ENCODE peak calls at places on chromosome 14, in six cellular contexts. One of them, this sample, is unnamed.

GRCh38 chr14:103697196-103697595 is 18.1 kb downstream of the XRCC3 start:
- DNase-seq in H1: no peak
- DNase-seq in HepG2: no peak
- DNase-seq in HCT116: no peak
- DNase-seq in GM12878: no peak
- DNase-seq in K562: no peak
- DNase-seq in this sample: no peak

GRCh38 chr14:68824517-68825347 is 31.9 kb upstream of the ZFP36L1 start:
- DNase-seq in H1: peak
- DNase-seq in HepG2: peak
- DNase-seq in HCT116: peak
- DNase-seq in GM12878: no peak
- DNase-seq in K562: peak
- DNase-seq in this sample: peak

GRCh38 chr14:101561145-101561896 is at the start of gene DIO3:
- DNase-seq in H1: peak
- DNase-seq in HepG2: no peak
- DNase-seq in HCT116: peak
- DNase-seq in GM12878: no peak
- DNase-seq in K562: no peak
- DNase-seq in this sample: peak

GRCh38 chr14:23008836-23009235 is 1.1 kb downstream of the C14orf93 start:
- DNase-seq in H1: no peak
- DNase-seq in HepG2: no peak
- DNase-seq in HCT116: no peak
- DNase-seq in GM12878: no peak
- DNase-seq in K562: no peak
- DNase-seq in this sample: no peak

GRCh38 chr14:70809238-70810214 is at the start of gene MAP3K9:
- DNase-seq in H1: peak
- DNase-seq in HepG2: peak
- DNase-seq in HCT116: peak
- DNase-seq in GM12878: peak
- DNase-seq in K562: peak
- DNase-seq in this sample: peak

GRCh38 chr14:37384870-37385596 is 187.3 kb downstream of the MIPOL1 start:
- DNase-seq in H1: no peak
- DNase-seq in HepG2: peak
- DNase-seq in HCT116: no peak
- DNase-seq in GM12878: no peak
- DNase-seq in K562: no peak
- DNase-seq in this sample: no peak

GRCh38 chr14:89650077-89650978 is 233.3 kb upstream of the FOXN3 start:
- DNase-seq in H1: no peak
- DNase-seq in HepG2: no peak
- DNase-seq in HCT116: no peak
- DNase-seq in GM12878: no peak
- DNase-seq in K562: no peak
- DNase-seq in this sample: no peak

GRCh38 chr14:105710119-105711057 is 184.0 kb downstream of the TMEM121 start:
- DNase-seq in H1: no peak
- DNase-seq in HepG2: no peak
- DNase-seq in HCT116: no peak
- DNase-seq in GM12878: no peak
- DNase-seq in K562: no peak
- DNase-seq in this sample: no peak

GRCh38 chr14:67240168-67240932 is 885 bp upstream of the PALS1 start:
- DNase-seq in H1: peak
- DNase-seq in HepG2: peak
- DNase-seq in HCT116: no peak
- DNase-seq in GM12878: no peak
- DNase-seq in K562: no peak
- DNase-seq in this sample: peak

GRCh38 chr14:56821807-56822615 is 11.7 kb upstream of the OTX2 start:
- DNase-seq in H1: no peak
- DNase-seq in HepG2: no peak
- DNase-seq in HCT116: no peak
- DNase-seq in GM12878: no peak
- DNase-seq in K562: no peak
- DNase-seq in this sample: no peak

GRCh38 chr14:69505338-69506240 is 21.1 kb downstream of the PLEKHD1 start:
- DNase-seq in H1: no peak
- DNase-seq in HepG2: peak
- DNase-seq in HCT116: peak
- DNase-seq in GM12878: no peak
- DNase-seq in K562: no peak
- DNase-seq in this sample: no peak

GRCh38 chr14:103480595-103480994 is 42.0 kb downstream of the CKB start:
- DNase-seq in H1: no peak
- DNase-seq in HepG2: no peak
- DNase-seq in HCT116: no peak
- DNase-seq in GM12878: peak
- DNase-seq in K562: no peak
- DNase-seq in this sample: no peak

GRCh38 chr14:21840765-21841164 is 167.1 kb upstream of the OR4E1 start:
- DNase-seq in H1: no peak
- DNase-seq in HepG2: no peak
- DNase-seq in HCT116: peak
- DNase-seq in GM12878: no peak
- DNase-seq in K562: no peak
- DNase-seq in this sample: no peak

GRCh38 chr14:52879958-52880357 is 70.9 kb downstream of the FERMT2 start:
- DNase-seq in H1: no peak
- DNase-seq in HepG2: no peak
- DNase-seq in HCT116: no peak
- DNase-seq in GM12878: no peak
- DNase-seq in K562: no peak
- DNase-seq in this sample: no peak

GRCh38 chr14:84087986-84088531 is 1441.9 kb upstream of the FLRT2 start:
- DNase-seq in H1: no peak
- DNase-seq in HepG2: no peak
- DNase-seq in HCT116: no peak
- DNase-seq in GM12878: no peak
- DNase-seq in K562: no peak
- DNase-seq in this sample: no peak

GRCh38 chr14:91177073-91177796 is 63.4 kb downstream of the DGLUCY start:
- DNase-seq in H1: peak
- DNase-seq in HepG2: peak
- DNase-seq in HCT116: peak
- DNase-seq in GM12878: peak
- DNase-seq in K562: peak
- DNase-seq in this sample: peak

GRCh38 chr14:81557137-81557536 is 23.5 kb upstream of the SEL1L start:
- DNase-seq in H1: no peak
- DNase-seq in HepG2: no peak
- DNase-seq in HCT116: no peak
- DNase-seq in GM12878: no peak
- DNase-seq in K562: no peak
- DNase-seq in this sample: no peak

GRCh38 chr14:102962111-102962627 is 39.7 kb downstream of the AMN start:
- DNase-seq in H1: no peak
- DNase-seq in HepG2: no peak
- DNase-seq in HCT116: no peak
- DNase-seq in GM12878: no peak
- DNase-seq in K562: no peak
- DNase-seq in this sample: no peak

GRCh38 chr14:22977684-22978486 is 4.5 kb downstream of the AJUBA start:
- DNase-seq in H1: peak
- DNase-seq in HepG2: peak
- DNase-seq in HCT116: no peak
- DNase-seq in GM12878: no peak
- DNase-seq in K562: peak
- DNase-seq in this sample: peak

GRCh38 chr14:65478596-65478995 is 66.1 kb downstream of the FUT8 start:
- DNase-seq in H1: no peak
- DNase-seq in HepG2: no peak
- DNase-seq in HCT116: peak
- DNase-seq in GM12878: no peak
- DNase-seq in K562: no peak
- DNase-seq in this sample: no peak

GRCh38 chr14:47843236-47843635 is 167.8 kb upstream of the MDGA2 start:
- DNase-seq in H1: no peak
- DNase-seq in HepG2: no peak
- DNase-seq in HCT116: no peak
- DNase-seq in GM12878: no peak
- DNase-seq in K562: no peak
- DNase-seq in this sample: no peak

GRCh38 chr14:93972618-93973205 is 3.7 kb downstream of the ASB2 start:
- DNase-seq in H1: no peak
- DNase-seq in HepG2: no peak
- DNase-seq in HCT116: no peak
- DNase-seq in GM12878: no peak
- DNase-seq in K562: no peak
- DNase-seq in this sample: no peak

GRCh38 chr14:73428354-73428824 is 30.0 kb downstream of the NUMB start:
- DNase-seq in H1: no peak
- DNase-seq in HepG2: peak
- DNase-seq in HCT116: no peak
- DNase-seq in GM12878: no peak
- DNase-seq in K562: no peak
- DNase-seq in this sample: no peak

DNA sequence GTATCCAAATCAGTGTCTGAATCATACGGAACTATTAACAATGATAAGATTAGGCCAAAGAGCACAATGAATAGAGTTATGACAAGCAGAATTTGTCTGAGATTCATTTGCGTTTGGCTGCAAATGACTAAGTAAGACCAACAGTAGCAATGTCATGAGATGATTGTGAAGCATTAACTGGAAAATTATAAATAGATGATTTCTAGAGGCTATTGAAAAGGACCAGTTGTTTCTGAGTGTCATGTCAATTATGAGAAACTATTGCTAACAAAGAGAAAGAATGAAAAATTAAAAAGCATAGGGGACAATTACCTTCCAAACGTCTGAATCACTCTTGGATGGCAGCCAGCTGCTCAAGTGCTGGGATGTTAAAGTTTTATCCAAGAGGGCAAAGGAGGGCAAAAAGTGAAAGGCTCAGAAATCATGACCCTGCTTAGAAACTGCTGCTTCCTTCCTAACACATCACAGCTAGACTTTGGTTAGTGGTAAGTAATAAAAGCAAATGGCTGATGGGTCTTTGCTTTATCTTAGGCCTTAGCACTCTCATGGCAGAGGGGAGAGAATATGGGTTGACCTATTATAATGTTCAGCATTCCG is 89.0 kb downstream of the AKAP6 start:
- DNase-seq in H1: no peak
- DNase-seq in HepG2: no peak
- DNase-seq in HCT116: no peak
- DNase-seq in GM12878: no peak
- DNase-seq in K562: no peak
- DNase-seq in this sample: no peak
- TF ChIP-seq ATF3 in H1: no peak
- TF ChIP-seq ATF3 in HepG2: no peak
- TF ChIP-seq ATF3 in HCT116: no peak
- TF ChIP-seq ATF3 in GM12878: no peak
- TF ChIP-seq ATF3 in K562: no peak
- TF ChIP-seq ATF3 in this sample: no peak

DNA sequence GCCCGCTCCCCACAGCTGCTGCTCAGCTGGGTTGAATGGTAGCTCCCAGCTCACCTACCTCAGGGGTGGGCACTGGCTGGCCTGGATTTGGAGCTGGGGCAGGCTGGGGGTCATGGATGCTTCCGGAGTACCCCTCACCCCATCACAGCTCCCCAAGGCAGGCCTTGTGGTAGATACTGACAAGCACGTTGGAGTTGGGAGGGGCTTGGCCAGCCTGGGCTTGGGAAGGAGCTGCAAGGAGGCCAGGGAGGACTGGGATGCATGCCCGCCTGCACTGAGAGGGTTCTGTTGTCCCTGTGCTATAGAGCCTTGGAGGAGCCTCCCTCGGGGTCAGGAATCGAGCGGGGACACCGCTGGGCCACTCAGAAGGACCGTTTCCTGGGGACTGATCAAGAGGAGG is 14.2 kb downstream of the TMEM63C start:
- DNase-seq in H1: no peak
- DNase-seq in HepG2: no peak
- DNase-seq in HCT116: no peak
- DNase-seq in GM12878: no peak
- DNase-seq in K562: no peak
- DNase-seq in this sample: no peak
- TF ChIP-seq ATF3 in H1: no peak
- TF ChIP-seq ATF3 in HepG2: no peak
- TF ChIP-seq ATF3 in HCT116: no peak
- TF ChIP-seq ATF3 in GM12878: no peak
- TF ChIP-seq ATF3 in K562: no peak
- TF ChIP-seq ATF3 in this sample: no peak

GRCh38 chr14:99258884-99259283 is 13.1 kb downstream of the BCL11B start:
- DNase-seq in H1: no peak
- DNase-seq in HepG2: no peak
- DNase-seq in HCT116: no peak
- DNase-seq in GM12878: no peak
- DNase-seq in K562: no peak
- DNase-seq in this sample: no peak
- TF ChIP-seq ATF3 in H1: no peak
- TF ChIP-seq ATF3 in HepG2: no peak
- TF ChIP-seq ATF3 in HCT116: no peak
- TF ChIP-seq ATF3 in GM12878: no peak
- TF ChIP-seq ATF3 in K562: no peak
- TF ChIP-seq ATF3 in this sample: no peak

GRCh38 chr14:96250545-96250944 is 5.5 kb upstream of the BDKRB1 start:
- DNase-seq in H1: no peak
- DNase-seq in HepG2: no peak
- DNase-seq in HCT116: no peak
- DNase-seq in GM12878: no peak
- DNase-seq in K562: no peak
- DNase-seq in this sample: no peak

GRCh38 chr14:96249016-96249415 is 7.0 kb upstream of the BDKRB1 start:
- DNase-seq in H1: no peak
- DNase-seq in HepG2: no peak
- DNase-seq in HCT116: no peak
- DNase-seq in GM12878: no peak
- DNase-seq in K562: no peak
- DNase-seq in this sample: no peak

GRCh38 chr14:96252323-96253052 is 3.5 kb upstream of the BDKRB1 start:
- DNase-seq in H1: no peak
- DNase-seq in HepG2: no peak
- DNase-seq in HCT116: no peak
- DNase-seq in GM12878: no peak
- DNase-seq in K562: peak
- DNase-seq in this sample: no peak

GRCh38 chr14:96253140-96253539 is 2.9 kb upstream of the BDKRB1 start:
- DNase-seq in H1: no peak
- DNase-seq in HepG2: no peak
- DNase-seq in HCT116: no peak
- DNase-seq in GM12878: no peak
- DNase-seq in K562: no peak
- DNase-seq in this sample: no peak

GRCh38 chr14:96251656-96252155 is 4.3 kb upstream of the BDKRB1 start:
- DNase-seq in H1: no peak
- DNase-seq in HepG2: no peak
- DNase-seq in HCT116: no peak
- DNase-seq in GM12878: no peak
- DNase-seq in K562: no peak
- DNase-seq in this sample: no peak
- TF ChIP-seq ATF3 in H1: no peak
- TF ChIP-seq ATF3 in HepG2: no peak
- TF ChIP-seq ATF3 in HCT116: no peak
- TF ChIP-seq ATF3 in GM12878: no peak
- TF ChIP-seq ATF3 in K562: no peak
- TF ChIP-seq ATF3 in this sample: no peak

GRCh38 chr14:51139221-51139681 is 44.3 kb upstream of the TRIM9 start:
- DNase-seq in H1: no peak
- DNase-seq in HepG2: no peak
- DNase-seq in HCT116: no peak
- DNase-seq in GM12878: no peak
- DNase-seq in K562: no peak
- DNase-seq in this sample: no peak
- TF ChIP-seq ATF3 in H1: no peak
- TF ChIP-seq ATF3 in HepG2: no peak
- TF ChIP-seq ATF3 in HCT116: no peak
- TF ChIP-seq ATF3 in GM12878: no peak
- TF ChIP-seq ATF3 in K562: no peak
- TF ChIP-seq ATF3 in this sample: no peak

This sample was measured in WTC11.